ENCODE peak calls at places on chromosomes 16 and 17, in seven cellular contexts. A is Peyer's patch, C is heart left ventricle, S is transverse colon, I is A549, F is mesenchymal stem cell, O is tibial artery. U is an unnamed sample.

GRCh38 chr17:35819456-35819855 is 10.2 kb downstream of the TAF15 start:
- DNase-seq in A (no peak), C (no peak), S (no peak), I (no peak), F (no peak), O (no peak), U (no peak)

GRCh38 chr17:81935709-81936084 is 1.4 kb downstream of the PYCR1 start:
- DNase-seq in A (no peak), C (no peak), S (no peak), I (no peak), F (no peak), O (no peak), U (no peak)

GRCh38 chr17:37710344-37710886 is 34.4 kb downstream of the HNF1B start:
- DNase-seq in A (peak; percentile 93), C (no peak), S (peak; percentile 94), I (peak; percentile 72), F (peak; percentile 85), O (peak; percentile 28), U (no peak)

GRCh38 chr16:87570938-87571867 is 31.1 kb upstream of the JPH3 start:
- DNase-seq in A (peak; percentile 71), C (no peak), S (peak; percentile 66), I (peak; percentile 84), F (peak; percentile 75), O (peak; percentile 76), U (no peak)

GRCh38 chr16:56363781-56364565 is 61.4 kb downstream of the AMFR start:
- DNase-seq in A (no peak), C (no peak), S (no peak), I (no peak), F (no peak), O (no peak), U (no peak)

GRCh38 chr17:68089881-68090280 is 54.3 kb downstream of the KPNA2 start:
- DNase-seq in A (peak; percentile 68), C (no peak), S (peak; percentile 55), I (peak; percentile 42), F (peak; percentile 70), O (peak; percentile 41), U (no peak)

GRCh38 chr16:1613728-1614225 is 1.6 kb downstream of the CRAMP1 start:
- DNase-seq in A (peak; percentile 52), C (no peak), S (peak; percentile 24), I (no peak), F (peak; percentile 71), O (no peak), U (no peak)

GRCh38 chr16:24667244-24667764 is 62.1 kb upstream of the TNRC6A start:
- DNase-seq in A (no peak), C (no peak), S (no peak), I (no peak), F (peak; percentile 31), O (no peak), U (no peak)

GRCh38 chr17:31693433-31694210 is 165.4 kb downstream of the COPRS start:
- DNase-seq in A (no peak), C (no peak), S (no peak), I (no peak), F (peak; percentile 33), O (no peak), U (no peak)

GRCh38 chr16:86590501-86591144 is 12.3 kb downstream of the FOXL1 start:
- DNase-seq in A (no peak), C (no peak), S (no peak), I (no peak), F (peak; percentile 84), O (no peak), U (no peak)

GRCh38 chr17:34556384-34556783 is 23.0 kb upstream of the TMEM132E start:
- DNase-seq in A (no peak), C (no peak), S (no peak), I (no peak), F (no peak), O (no peak), U (no peak)

GRCh38 chr17:74763565-74764387 is 12.4 kb downstream of the NAT9 start:
- DNase-seq in A (peak; percentile 91), C (no peak), S (peak; percentile 82), I (no peak), F (no peak), O (no peak), U (no peak)

GRCh38 chr17:74759941-74760340 is 11.5 kb downstream of the NHERF1 start:
- DNase-seq in A (no peak), C (no peak), S (no peak), I (no peak), F (no peak), O (no peak), U (no peak)

GRCh38 chr17:74761419-74761818 is 13.0 kb downstream of the NHERF1 start:
- DNase-seq in A (no peak), C (no peak), S (no peak), I (no peak), F (no peak), O (no peak), U (no peak)

GRCh38 chr17:74760404-74761105 is 12.1 kb downstream of the NHERF1 start:
- DNase-seq in A (no peak), C (no peak), S (no peak), I (no peak), F (no peak), O (no peak), U (no peak)

GRCh38 chr17:74761931-74762330 is 13.5 kb downstream of the NHERF1 start:
- DNase-seq in A (no peak), C (no peak), S (no peak), I (no peak), F (no peak), O (no peak), U (no peak)
- H3K4me1 ChIP-seq in A (peaks cover 36% of the 10 kb centered on the region), C (peaks cover 42% of the 10 kb centered on the region), S (peaks cover 60% of the 10 kb centered on the region), I (peaks cover 73% of the 10 kb centered on the region), F (peaks cover 72% of the 10 kb centered on the region), O (no peaks in the 10 kb centered on the region), U (peaks cover 46% of the 10 kb centered on the region)

GRCh38 chr16:9821331-9821730 is 360.9 kb downstream of the GRIN2A start:
- DNase-seq in A (no peak), C (no peak), S (no peak), I (no peak), F (no peak), O (no peak), U (no peak)
- H3K4me3 ChIP-seq in A (no peak overlapping the region), C (no peak overlapping the region), S (no peak overlapping the region), I (no peak overlapping the region), F (no peak overlapping the region), O (no peak overlapping the region), U (no peak overlapping the region)

DNA sequence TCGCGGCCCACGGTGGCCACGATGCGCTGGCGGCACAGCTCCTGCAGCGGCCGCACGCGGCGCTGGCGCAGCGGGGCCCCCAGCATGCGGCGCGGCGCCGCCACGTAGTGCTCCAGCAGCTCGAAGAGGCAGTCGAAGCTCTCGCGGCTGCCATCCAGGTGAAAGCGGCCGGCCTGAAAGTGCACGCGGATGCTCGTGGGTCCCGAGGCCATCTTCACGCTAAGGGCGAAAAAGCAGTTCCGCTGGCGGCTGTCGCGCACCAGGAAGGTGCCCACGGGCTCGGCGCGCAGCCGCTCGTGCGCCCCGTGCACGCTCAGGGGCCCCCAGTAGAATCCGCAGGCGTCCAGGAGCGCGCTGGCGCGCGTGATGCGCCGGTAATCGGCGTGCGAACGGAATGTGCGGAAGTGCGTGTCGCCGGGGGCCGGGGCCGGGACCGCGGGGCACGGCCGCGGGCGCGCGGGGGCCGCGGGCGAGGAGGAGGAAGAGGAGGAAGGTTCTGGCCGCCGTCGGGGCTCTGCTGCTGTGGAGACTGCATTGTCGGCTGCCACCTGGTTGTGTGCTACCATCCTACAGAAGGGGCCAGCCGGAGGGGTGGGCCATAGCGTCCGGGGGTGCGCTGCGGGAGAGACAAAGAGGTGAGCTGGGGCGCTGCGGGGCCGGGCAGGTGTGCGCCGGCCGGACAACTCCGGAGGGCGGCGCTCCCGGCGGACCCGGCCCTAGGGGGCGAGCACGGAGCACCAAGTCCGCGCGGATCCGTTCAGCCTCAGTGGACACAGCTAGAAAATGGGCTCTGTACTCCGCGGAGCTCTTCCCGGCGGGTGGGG is 879 bp downstream of the SOCS1 start:
- DNase-seq in A (peak; percentile 75), C (peak; percentile 71), S (peak; percentile 60), I (peak; percentile 49), F (peak; percentile 65), O (peak; percentile 31), U (no peak)
- H3K4me1 ChIP-seq in A (peaks cover 18% of the 10 kb centered on the region), C (peaks cover 29% of the 10 kb centered on the region), S (peaks cover 37% of the 10 kb centered on the region), I (peaks cover 5% of the 10 kb centered on the region), F (peaks cover 42% of the 10 kb centered on the region), O (no peaks in the 10 kb centered on the region), U (peaks cover 15% of the 10 kb centered on the region)

GRCh38 chr17:19743101-19744100 is 4.7 kb downstream of the ALDH3A1 start:
- DNase-seq in A (no peak), C (peak; percentile 56), S (no peak), I (no peak), F (no peak), O (no peak), U (no peak)

GRCh38 chr17:19744492-19744891 is 3.6 kb downstream of the ALDH3A1 start:
- DNase-seq in A (no peak), C (no peak), S (peak; percentile 30), I (no peak), F (no peak), O (no peak), U (no peak)

GRCh38 chr17:19746517-19746916 is 1.6 kb downstream of the ALDH3A1 start:
- DNase-seq in A (no peak), C (no peak), S (no peak), I (no peak), F (no peak), O (no peak), U (no peak)

GRCh38 chr17:19747159-19747719 is 859 bp downstream of the ALDH3A1 start:
- DNase-seq in A (no peak), C (no peak), S (no peak), I (no peak), F (no peak), O (no peak), U (no peak)

DNA sequence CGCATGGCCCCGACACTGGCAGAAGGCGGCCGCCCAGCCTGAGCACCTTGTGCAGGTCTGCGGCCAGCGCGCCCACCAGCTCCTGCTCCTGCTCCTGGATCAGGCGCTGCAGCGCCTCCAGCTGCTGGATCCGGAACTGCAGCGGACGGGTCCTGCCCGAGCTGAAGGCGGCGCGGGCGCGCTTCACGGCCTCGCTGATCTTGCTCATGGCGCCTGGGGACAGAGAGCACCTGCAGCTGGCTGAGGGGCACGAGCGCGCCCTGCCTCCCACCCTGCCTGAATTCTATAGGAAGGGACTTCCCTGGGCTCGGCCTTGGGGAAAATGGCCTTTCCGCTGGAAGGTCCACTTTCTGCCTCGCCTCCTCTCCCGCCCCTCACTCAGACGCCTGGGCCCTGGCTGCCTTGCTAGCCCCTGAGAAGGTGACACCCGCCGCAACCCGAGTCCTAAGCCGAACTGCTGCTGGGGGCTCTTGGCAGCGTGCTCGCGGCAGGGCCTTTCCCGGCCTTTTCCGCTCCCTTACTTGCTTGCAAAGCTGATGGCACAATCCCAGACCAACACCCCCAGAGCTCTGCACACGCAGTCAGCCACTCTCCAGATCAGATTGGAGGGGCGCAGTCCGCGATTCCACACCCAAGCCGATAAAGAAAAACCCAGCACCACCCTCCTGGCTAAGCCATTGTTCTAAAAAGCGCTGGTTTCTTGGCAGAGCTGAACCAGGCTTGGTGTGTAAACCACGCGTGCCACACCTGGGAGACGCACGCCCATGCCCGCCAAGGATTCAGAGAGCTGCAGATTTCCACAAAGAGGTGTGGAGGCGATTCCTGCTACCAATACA is 3.0 kb downstream of the ALDH3A1 start:
- DNase-seq in A (peak; percentile 97), C (peak; percentile 94), S (peak; percentile 96), I (peak; percentile 75), F (peak; percentile 66), O (peak; percentile 94), U (no peak)
- H3K4me3 ChIP-seq in A (peak overlapping the region; percentile 41), C (peak overlapping the region; percentile 39), S (peak overlapping the region; percentile 33), I (peak overlapping the region; percentile 53), F (peak overlapping the region; percentile 64), O (peak overlapping the region; percentile 46), U (no peak overlapping the region)